ENCODE peak calls at places on chromosomes 12 and 14, in four cellular contexts. O is caudate nucleus; E is effector memory CD4-positive, alpha-beta T cell; B is MV-4-11. M is an unnamed sample.

GRCh38 chr12:130044991-130045621 is 117.2 kb upstream of the FZD10 start:
- DNase-seq in B (no peak), O (no peak), E (no peak), M (peak; percentile 6)

GRCh38 chr12:67430708-67431335 is 161.7 kb downstream of the CAND1 start:
- DNase-seq in B (no peak), O (peak; percentile 1), E (no peak), M (no peak)

GRCh38 chr12:66947119-66947518 is 268.2 kb upstream of the GRIP1 start:
- DNase-seq in O (no peak), E (no peak), B (no peak), M (no peak)

GRCh38 chr14:85921241-85921640 is 391.3 kb downstream of the FLRT2 start:
- DNase-seq in E (no peak), O (peak; percentile 17), B (no peak), M (peak; percentile 23)

GRCh38 chr12:121248611-121249010 is 38.7 kb downstream of the P2RX4 start:
- DNase-seq in O (no peak), E (no peak), B (no peak), M (no peak)

GRCh38 chr12:29241821-29242591 is 92.9 kb downstream of the FAR2 start:
- DNase-seq in B (peak; percentile 98), O (peak; percentile 16), E (no peak), M (no peak)

GRCh38 chr14:59918824-59919581 is 941 bp upstream of the LRRC9 start:
- DNase-seq in O (no peak), E (no peak), B (no peak), M (no peak)

GRCh38 chr12:65121956-65122469 is 908 bp upstream of the WIF1 start:
- DNase-seq in B (no peak), E (no peak), O (no peak), M (no peak)

GRCh38 chr12:21773799-21774198 is 707 bp downstream of the KCNJ8 start:
- DNase-seq in E (no peak), B (no peak), O (no peak), M (no peak)

GRCh38 chr14:23185046-23185445 is 1.6 kb upstream of the SLC7A8 start:
- DNase-seq in B (no peak), O (no peak), E (no peak), M (no peak)

GRCh38 chr14:74548881-74549280 is 55.3 kb downstream of the ISCA2 start:
- DNase-seq in B (no peak), E (no peak), O (no peak), M (no peak)